ENCODE peak calls at places on chromosomes 6 and 20, in ten cellular contexts. X is stimulated activated CD4-positive, alpha-beta T cell treated with anti-CD3 and anti-CD28 coated beads, Interleukin-4, amount 100 ng/mL, for 48 hours; S is tibial nerve; H is bronchial epithelial cell; D is GM12865; L is Calu3; R is ecto neural progenitor cell; K is COR-L47; Z is naive thymus-derived CD4-positive, alpha-beta T cell; F is astrocyte of the spinal cord. E is an unnamed sample.

GRCh38 chr6:87174078-87174579 is 18.8 kb downstream of the ZNF292 start:
- DNase-seq in X (no peak), S (no peak), H (no peak), D (peak), L (no peak), R (no peak), K (no peak), Z (no peak), F (no peak), E (no peak)

GRCh38 chr6:139962663-139963314 is 588.3 kb upstream of the CITED2 start:
- DNase-seq in X (no peak), S (no peak), H (no peak), D (peak), L (no peak), R (no peak), K (no peak), Z (no peak), F (no peak), E (no peak)

GRCh38 chr6:13355043-13355945 is 27.0 kb upstream of the TBC1D7 start:
- DNase-seq in X (no peak), S (no peak), H (peak), D (peak), L (peak), R (no peak), K (no peak), Z (no peak), F (peak), E (no peak)

GRCh38 chr6:56714982-56715456 is 72.3 kb upstream of the DST start:
- DNase-seq in X (no peak), S (no peak), H (peak), D (no peak), L (peak), R (no peak), K (no peak), Z (no peak), F (peak), E (no peak)

GRCh38 chr6:42851599-42851998 is 27.8 kb upstream of the RPL7L1 start:
- DNase-seq in X (no peak), S (no peak), H (no peak), D (no peak), L (no peak), R (no peak), K (no peak), Z (no peak), F (no peak), E (no peak)

GRCh38 chr6:36590237-36590636 is 3.9 kb upstream of the SRSF3 start:
- DNase-seq in X (no peak), S (no peak), H (peak), D (no peak), L (peak), R (no peak), K (no peak), Z (no peak), F (peak), E (no peak)

GRCh38 chr6:98366406-98366805 is 468.0 kb upstream of the POU3F2 start:
- DNase-seq in X (no peak), S (no peak), H (no peak), D (no peak), L (no peak), R (no peak), K (no peak), Z (no peak), F (no peak), E (no peak)

GRCh38 chr20:53917145-53918009 is 153.0 kb downstream of the BCAS1 start:
- DNase-seq in X (no peak), S (peak), H (peak), D (peak), L (peak), R (no peak), K (no peak), Z (no peak), F (no peak), E (peak)

GRCh38 chr20:38842558-38842981 is 37.1 kb downstream of the PPP1R16B start:
- DNase-seq in X (peak), S (no peak), H (no peak), D (peak), L (no peak), R (no peak), K (no peak), Z (no peak), F (no peak), E (no peak)

GRCh38 chr20:9214676-9215075 is 145.8 kb downstream of the PLCB4 start:
- DNase-seq in X (no peak), S (no peak), H (peak), D (no peak), L (no peak), R (no peak), K (no peak), Z (no peak), F (peak), E (no peak)

GRCh38 chr6:37477656-37478435 is 21.8 kb downstream of the CCDC167 start:
- DNase-seq in X (no peak), S (no peak), H (no peak), D (no peak), L (no peak), R (no peak), K (no peak), Z (no peak), F (no peak), E (no peak)

GRCh38 chr6:26533532-26533931 is 4.6 kb upstream of the HMGN4 start:
- DNase-seq in X (no peak), S (no peak), H (no peak), D (no peak), L (no peak), R (no peak), K (no peak), Z (no peak), F (no peak), E (no peak)

GRCh38 chr6:25384967-25385366 is 105.8 kb downstream of the CARMIL1 start:
- DNase-seq in X (no peak), S (no peak), H (no peak), D (no peak), L (no peak), R (no peak), K (no peak), Z (no peak), F (no peak), E (no peak)

GRCh38 chr6:128601060-128601459 is 80.7 kb upstream of the PTPRK start:
- DNase-seq in X (no peak), S (no peak), H (peak), D (no peak), L (no peak), R (no peak), K (no peak), Z (no peak), F (peak), E (no peak)

GRCh38 chr20:19812056-19812455 is 54.0 kb downstream of the RIN2 start:
- DNase-seq in X (no peak), S (no peak), H (peak), D (no peak), L (no peak), R (no peak), K (no peak), Z (no peak), F (peak), E (no peak)

GRCh38 chr6:116424001-116424400 is 37.2 kb upstream of the CALHM6 start:
- DNase-seq in X (no peak), S (no peak), H (peak), D (no peak), L (no peak), R (no peak), K (no peak), Z (no peak), F (no peak), E (no peak)

GRCh38 chr6:5082487-5083306 is 2.4 kb upstream of the PPP1R3G start:
- DNase-seq in X (no peak), S (no peak), H (peak), D (no peak), L (peak), R (no peak), K (no peak), Z (no peak), F (peak), E (peak)

GRCh38 chr6:121506761-121507754 is 71.6 kb downstream of the GJA1 start:
- DNase-seq in X (no peak), S (no peak), H (peak), D (no peak), L (no peak), R (no peak), K (no peak), Z (no peak), F (peak), E (no peak)

GRCh38 chr6:130936933-130937332 is 109.7 kb downstream of the SMLR1 start:
- DNase-seq in X (no peak), S (no peak), H (no peak), D (no peak), L (no peak), R (no peak), K (no peak), Z (no peak), F (no peak), E (no peak)

GRCh38 chr20:8670900-8671229 is 398.0 kb upstream of the PLCB4 start:
- DNase-seq in X (no peak), S (no peak), H (no peak), D (no peak), L (no peak), R (no peak), K (no peak), Z (no peak), F (no peak), E (no peak)

GRCh38 chr6:30131947-30132497 is 3.9 kb upstream of the TRIM40 start:
- DNase-seq in X (no peak), S (no peak), H (no peak), D (no peak), L (no peak), R (no peak), K (no peak), Z (no peak), F (no peak), E (no peak)